ENCODE peak calls at places on chromosomes 2 and 18, in five cellular contexts. W, A, G, H and S are unnamed samples.

GRCh38 chr2:100940766-100941645 is 61.1 kb upstream of the RPL31 start:
- DNase-seq in H (no peak), A (no peak), W (no peak), G (no peak), S (no peak)

GRCh38 chr2:20223345-20224190 is 1.4 kb downstream of the SDC1 start:
- DNase-seq in A (peak), W (no peak), H (peak), G (peak), S (peak)

GRCh38 chr18:5542393-5543035 is 1.3 kb downstream of the EPB41L3 start:
- DNase-seq in A (peak), H (peak), G (no peak), W (no peak), S (peak)

GRCh38 chr2:9782197-9782719 is 61.0 kb upstream of the TAF1B start:
- DNase-seq in A (peak), W (no peak), H (no peak), G (no peak), S (no peak)

GRCh38 chr2:228728961-228729360 is 542.1 kb downstream of the PID1 start:
- DNase-seq in A (no peak), G (no peak), W (no peak), H (peak), S (no peak)

GRCh38 chr2:94861308-94862152 is 9.7 kb upstream of the TEKT4 start:
- DNase-seq in W (no peak), A (no peak), H (no peak), G (no peak), S (peak)

GRCh38 chr18:3281456-3282400 is 19.8 kb downstream of the MYL12B start:
- DNase-seq in G (no peak), W (peak), A (no peak), H (peak), S (no peak)

GRCh38 chr2:221911316-221911715 is 339.2 kb upstream of the EPHA4 start:
- DNase-seq in W (no peak), H (no peak), A (no peak), G (no peak), S (no peak)

GRCh38 chr18:47990981-47991380 is 60.5 kb upstream of the SMAD2 start:
- DNase-seq in G (no peak), A (no peak), W (no peak), H (no peak), S (no peak)

GRCh38 chr2:216661639-216662375 is 28.6 kb downstream of the IGFBP2 start:
- DNase-seq in A (peak), G (no peak), H (no peak), W (no peak), S (peak)

GRCh38 chr18:79200546-79201268 is 131.5 kb downstream of the ATP9B start:
- DNase-seq in W (no peak), H (peak), A (peak), G (no peak), S (peak)

GRCh38 chr2:12456293-12457151 is 260.2 kb upstream of the TRIB2 start:
- DNase-seq in G (peak), A (peak), W (peak), H (peak), S (peak)

GRCh38 chr2:233349005-233349998 is 5.0 kb upstream of the DGKD start:
- DNase-seq in A (peak), W (peak), G (peak), H (no peak), S (no peak)

GRCh38 chr2:127605691-127606277 is 40.2 kb upstream of the GPR17 start:
- DNase-seq in A (no peak), H (no peak), W (no peak), G (peak), S (no peak)

GRCh38 chr2:98823196-98824166 is 92.5 kb upstream of the MGAT4A start:
- DNase-seq in G (no peak), H (peak), A (no peak), W (no peak), S (no peak)

GRCh38 chr2:170524828-170525565 is 190.1 kb upstream of the SP5 start:
- DNase-seq in H (peak), W (no peak), A (no peak), G (no peak), S (no peak)

GRCh38 chr18:7904529-7904928 is 337.4 kb downstream of the PTPRM start:
- DNase-seq in H (peak), G (no peak), A (no peak), W (no peak), S (no peak)

GRCh38 chr18:26579941-26580618 is 31.7 kb upstream of the KCTD1 start:
- DNase-seq in H (peak), G (no peak), A (no peak), W (no peak), S (peak)

GRCh38 chr2:238169708-238170251 is 11.0 kb downstream of the ERFE start:
- DNase-seq in G (no peak), H (peak), A (no peak), W (no peak), S (no peak)

GRCh38 chr2:205867371-205867770 is 185.1 kb downstream of the NRP2 start:
- DNase-seq in G (no peak), H (no peak), A (no peak), W (no peak), S (no peak)